ENCODE peak calls at places on chromosomes 5 and 9, in four cellular contexts. P is kidney epithelial cell, T is fibroblast of lung, Y is cardiac fibroblast. V is an unnamed sample.

GRCh38 chr9:34170252-34170915 is 8.5 kb upstream of the UBAP1 start:
- DNase-seq in P (no peak), T (no peak), Y (no peak), V (no peak)

GRCh38 chr9:87518702-87519335 is 21.2 kb downstream of the DAPK1 start:
- DNase-seq in P (no peak), T (peak), Y (peak), V (no peak)

GRCh38 chr5:175216991-175217390 is 227.0 kb downstream of the DRD1 start:
- DNase-seq in P (no peak), T (peak), Y (no peak), V (no peak)

GRCh38 chr9:32524558-32525461 is 1.2 kb downstream of the RIGI start:
- DNase-seq in P (no peak), T (peak), Y (peak), V (no peak)

GRCh38 chr5:134227786-134228185 is 1.9 kb upstream of the PPP2CA start:
- DNase-seq in P (no peak), T (no peak), Y (no peak), V (no peak)

GRCh38 chr5:93503598-93504067 is 77.4 kb downstream of the NR2F1-AS1 start:
- DNase-seq in P (peak), T (peak), Y (peak), V (no peak)

GRCh38 chr5:142015781-142016533 is 3.1 kb upstream of the GNPDA1 start:
- DNase-seq in P (peak), T (peak), Y (peak), V (no peak)

GRCh38 chr5:139731281-139731680 is 64.3 kb upstream of the PSD2 start:
- DNase-seq in P (no peak), T (no peak), Y (no peak), V (no peak)

GRCh38 chr9:93592389-93593021 is 16.1 kb downstream of the PHF2 start:
- DNase-seq in P (no peak), T (peak), Y (peak), V (peak)

GRCh38 chr5:96933764-96934163 is 2.1 kb upstream of the LNPEP start:
- DNase-seq in P (no peak), T (no peak), Y (no peak), V (no peak)

GRCh38 chr5:173310861-173311515 is 17.2 kb downstream of the STC2 start:
- DNase-seq in P (no peak), T (peak), Y (peak), V (no peak)

GRCh38 chr9:95124582-95125359 is 192.7 kb downstream of the FANCC start:
- DNase-seq in P (no peak), T (no peak), Y (no peak), V (no peak)
- TF ChIP-seq CTCF in P (peak), T (peak), Y (peak), V (peak)

DNA sequence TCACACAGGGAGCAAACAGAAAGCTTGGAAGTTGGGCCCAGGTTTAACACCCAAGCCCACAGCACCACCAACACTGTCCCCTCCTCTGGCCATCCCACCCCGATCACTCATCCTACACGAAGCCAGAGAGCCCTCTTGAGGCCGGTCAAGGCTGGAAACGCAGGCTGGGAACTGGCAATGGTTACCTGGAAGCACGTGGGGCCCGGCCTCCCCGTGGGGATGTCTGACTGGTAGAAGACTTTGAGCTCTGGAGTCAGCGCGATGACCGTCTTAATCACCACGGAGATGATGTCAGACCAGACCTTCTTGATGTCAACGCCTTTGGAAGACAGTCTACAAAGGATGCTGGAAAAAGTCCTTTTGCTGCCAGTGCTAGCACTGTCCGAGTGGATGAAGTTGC is 104.1 kb downstream of the TTLL11 start:
- DNase-seq in P (no peak), T (no peak), Y (peak), V (no peak)
- TF ChIP-seq CTCF in P (peak), T (peak), Y (no peak), V (no peak)

GRCh38 chr5:140821375-140822280 is at the start of gene PCDHA5:
- DNase-seq in P (no peak), T (no peak), Y (peak), V (no peak)
- TF ChIP-seq CTCF in P (peak), T (peak), Y (peak), V (no peak)

GRCh38 chr9:104121022-104121421 is 26.9 kb downstream of the SMC2 start:
- DNase-seq in P (no peak), T (no peak), Y (no peak), V (no peak)
- TF ChIP-seq CTCF in P (no peak), T (no peak), Y (no peak), V (no peak)

DNA sequence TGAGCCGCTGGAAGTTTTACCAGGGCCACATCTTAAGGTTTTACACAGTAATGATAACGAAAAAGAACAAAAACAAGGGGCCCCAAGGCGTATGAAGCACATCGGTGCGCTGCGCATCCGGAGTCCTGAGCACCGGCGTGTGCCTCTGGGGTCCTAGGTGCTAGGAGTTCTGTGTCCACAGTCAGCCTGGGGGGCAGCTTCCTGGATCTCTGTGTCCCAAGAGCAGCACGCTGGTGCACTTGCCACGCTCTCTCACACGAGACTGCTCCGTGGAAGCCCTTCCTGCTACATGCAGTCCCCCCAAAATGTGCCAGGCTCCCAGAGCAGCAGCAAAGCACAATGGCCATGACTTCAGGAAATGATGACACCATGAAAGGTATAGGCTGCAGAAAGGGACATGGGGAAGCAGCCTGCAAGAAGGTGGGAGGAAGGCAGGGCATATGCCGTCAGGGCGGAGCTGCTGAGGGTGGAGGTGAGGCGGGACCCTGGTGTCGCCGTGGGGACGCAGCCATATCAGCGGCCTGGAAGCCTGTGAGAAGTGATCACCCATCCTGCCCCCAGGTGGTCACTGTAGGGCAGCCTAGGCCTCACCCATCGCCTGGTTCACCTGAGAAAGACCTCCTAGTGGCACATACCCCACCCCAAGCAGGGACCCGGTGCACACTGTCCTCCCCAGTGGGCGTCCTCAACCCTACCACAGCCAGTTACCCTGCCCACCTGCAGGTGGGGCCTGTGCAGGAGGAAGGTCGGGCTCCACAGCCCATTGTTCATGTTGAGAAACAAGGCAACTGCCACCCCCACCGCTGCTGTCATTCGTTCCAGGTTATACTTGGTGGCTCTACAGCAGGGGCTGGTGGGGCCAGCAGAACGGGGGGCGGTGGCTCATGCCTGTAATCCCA is 23.6 kb upstream of the SLC6A3 start:
- DNase-seq in P (no peak), T (no peak), Y (no peak), V (no peak)
- TF ChIP-seq CTCF in P (no peak), T (no peak), Y (no peak), V (no peak)

V was measured in GM13976.